ENCODE peak calls at places on chromosome 19, in six cellular contexts. D is A549, B is K562, U is GM12878, F is HepG2, K is endothelial cell of umbilical vein. W is an unnamed sample.

GRCh38 chr19:19550454-19550842 is 12.4 kb downstream of the CILP2 start:
- DNase-seq in D (no peak), B (no peak), K (no peak), F (no peak), U (no peak), W (no peak)

GRCh38 chr19:46815833-46816627 is 27.6 kb upstream of the SLC1A5 start:
- DNase-seq in D (no peak), B (no peak), U (no peak), K (no peak), F (peak), W (no peak)

GRCh38 chr19:36939153-36939552 is 23.0 kb downstream of the ZNF568 start:
- DNase-seq in F (no peak), B (no peak), K (no peak), U (no peak), D (no peak), W (peak)

GRCh38 chr19:1262687-1263123 is 6.4 kb upstream of the CIRBP start:
- DNase-seq in F (no peak), U (no peak), D (no peak), K (no peak), B (no peak), W (no peak)

GRCh38 chr19:42919757-42920079 is 2.0 kb upstream of the PSG6 start:
- DNase-seq in D (peak), U (no peak), F (no peak), B (no peak), K (no peak), W (no peak)

GRCh38 chr19:33819875-33820781 is 23.5 kb downstream of the KCTD15 start:
- DNase-seq in F (peak), B (peak), U (no peak), K (peak), D (peak), W (peak)

GRCh38 chr19:6318772-6319171 is 14.6 kb downstream of the ACER1 start:
- DNase-seq in K (no peak), U (no peak), B (no peak), F (no peak), D (no peak), W (no peak)

GRCh38 chr19:33688657-33688992 is 66.9 kb downstream of the CHST8 start:
- DNase-seq in B (no peak), K (no peak), F (no peak), U (no peak), D (no peak), W (no peak)

GRCh38 chr19:35040826-35041547 is 534 bp upstream of the HPN start:
- DNase-seq in K (peak), B (peak), D (no peak), F (peak), U (no peak), W (no peak)

GRCh38 chr19:18153555-18154134 is 682 bp downstream of the PIK3R2 start:
- DNase-seq in F (no peak), K (no peak), D (no peak), B (peak), U (no peak), W (peak)

GRCh38 chr19:1211494-1212234 is 6.1 kb downstream of the STK11 start:
- DNase-seq in B (no peak), F (no peak), K (no peak), U (no peak), D (peak), W (no peak)

GRCh38 chr19:33740811-33741396 is 55.8 kb upstream of the KCTD15 start:
- DNase-seq in U (no peak), B (peak), F (peak), K (peak), D (peak), W (peak)

GRCh38 chr19:30136591-30136990 is 194.6 kb downstream of the URI1 start:
- DNase-seq in D (no peak), K (no peak), U (no peak), B (no peak), F (no peak), W (no peak)

GRCh38 chr19:18863843-18864362 is 32.1 kb downstream of the CERS1 start:
- DNase-seq in F (no peak), K (no peak), D (no peak), B (no peak), U (no peak), W (no peak)

GRCh38 chr19:36605101-36605838 is at the start of gene ZNF382:
- DNase-seq in B (no peak), D (no peak), U (peak), F (peak), K (peak), W (peak)

GRCh38 chr19:51142119-51142518 is at the start of gene SIGLEC7:
- DNase-seq in D (no peak), F (no peak), B (no peak), K (no peak), U (no peak), W (peak)

GRCh38 chr19:52987221-52987620 is 24.5 kb upstream of the ZNF816 start:
- DNase-seq in B (no peak), K (no peak), U (no peak), F (no peak), D (no peak), W (no peak)

GRCh38 chr19:21856751-21857150 is 20.8 kb upstream of the ZNF43 start:
- DNase-seq in F (no peak), D (no peak), K (no peak), B (no peak), U (no peak), W (no peak)

GRCh38 chr19:40908981-40909380 is 26.9 kb upstream of the CYP2A7 start:
- DNase-seq in B (no peak), K (peak), F (no peak), U (no peak), D (no peak), W (peak)

GRCh38 chr19:16315825-16316505 is 8.7 kb upstream of the KLF2 start:
- DNase-seq in B (peak), U (no peak), K (no peak), F (no peak), D (no peak), W (peak)

GRCh38 chr19:17101686-17102628 is 26.4 kb downstream of the MYO9B start:
- DNase-seq in D (no peak), F (no peak), U (no peak), K (no peak), B (no peak), W (no peak)

GRCh38 chr19:50486823-50487515 is 10.3 kb upstream of the GARIN5A start:
- DNase-seq in B (peak), U (no peak), F (peak), D (peak), K (peak), W (peak)

GRCh38 chr19:18456974-18457373 is 19.0 kb upstream of the ISYNA1 start:
- DNase-seq in K (no peak), F (no peak), D (no peak), B (no peak), U (no peak), W (no peak)

GRCh38 chr19:51108805-51109146 is 567 bp upstream of the CTU1 start:
- DNase-seq in K (no peak), B (no peak), F (no peak), D (no peak), U (no peak), W (no peak)

GRCh38 chr19:51295382-51296126 is 15.9 kb upstream of the IGLON5 start:
- DNase-seq in D (no peak), B (no peak), U (no peak), K (no peak), F (no peak), W (no peak)

GRCh38 chr19:51016798-51017683 is 2.5 kb downstream of the KLK10 start:
- DNase-seq in D (peak), U (no peak), F (peak), K (peak), B (peak), W (peak)

DNA sequence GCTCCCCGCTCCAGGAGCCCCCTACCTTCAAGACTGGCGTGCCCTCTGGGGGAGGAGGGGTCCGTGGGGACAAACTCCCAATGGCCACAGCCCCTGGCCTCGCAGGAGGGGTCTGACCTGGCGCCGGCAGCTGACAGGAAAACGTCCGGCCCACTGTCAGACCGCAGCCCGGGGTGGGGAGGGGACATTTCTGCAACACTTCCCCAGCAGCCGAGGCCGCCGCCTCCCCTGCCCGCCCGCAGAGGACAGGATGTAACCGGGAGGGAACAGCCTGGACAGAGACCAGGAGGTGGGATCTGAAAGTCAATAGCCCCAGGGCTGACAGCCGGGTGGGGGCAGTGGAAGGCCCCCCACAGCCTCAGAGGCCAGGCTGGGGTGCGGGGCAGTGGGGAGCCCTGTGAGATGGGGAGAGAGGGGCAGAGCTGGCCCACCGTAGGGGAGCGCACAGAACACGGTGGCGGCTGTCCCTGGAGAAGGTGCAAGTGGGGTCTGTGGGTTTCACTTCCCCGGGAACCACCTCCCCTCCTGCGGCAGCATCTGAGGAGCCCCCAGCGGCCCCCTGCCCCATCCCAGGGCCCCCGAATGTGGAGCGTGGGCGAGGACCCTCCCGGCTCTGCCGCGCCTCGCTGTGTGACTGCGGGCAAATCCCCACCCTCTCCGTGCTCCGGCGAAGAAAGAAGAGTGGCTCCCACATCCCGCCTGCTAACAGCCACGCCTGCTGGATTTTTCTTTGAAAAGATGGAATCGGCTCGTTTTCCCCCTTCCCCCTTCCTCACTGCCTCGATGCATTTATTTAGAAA is at the start of gene PEAK3:
- DNase-seq in D (no peak), U (no peak), F (no peak), K (peak), B (peak), W (peak)
- TF ChIP-seq MYC in D (no peak), U (no peak), F (no peak), K (no peak), B (no peak), W (no peak)

GRCh38 chr19:12513531-12514061 is 29.0 kb upstream of the ZNF709 start:
- DNase-seq in K (no peak), U (no peak), D (no peak), F (no peak), B (no peak), W (no peak)
- TF ChIP-seq CTCF in K (no peak), U (no peak), D (no peak), F (no peak), B (no peak), W (no peak)

GRCh38 chr19:48400018-48400742 is 6.7 kb downstream of the GRIN2D start:
- DNase-seq in U (no peak), B (peak), K (peak), D (peak), F (peak), W (peak)
- TF ChIP-seq MYC in U (no peak), B (no peak), K (no peak), D (no peak), F (no peak), W (no peak)

DNA sequence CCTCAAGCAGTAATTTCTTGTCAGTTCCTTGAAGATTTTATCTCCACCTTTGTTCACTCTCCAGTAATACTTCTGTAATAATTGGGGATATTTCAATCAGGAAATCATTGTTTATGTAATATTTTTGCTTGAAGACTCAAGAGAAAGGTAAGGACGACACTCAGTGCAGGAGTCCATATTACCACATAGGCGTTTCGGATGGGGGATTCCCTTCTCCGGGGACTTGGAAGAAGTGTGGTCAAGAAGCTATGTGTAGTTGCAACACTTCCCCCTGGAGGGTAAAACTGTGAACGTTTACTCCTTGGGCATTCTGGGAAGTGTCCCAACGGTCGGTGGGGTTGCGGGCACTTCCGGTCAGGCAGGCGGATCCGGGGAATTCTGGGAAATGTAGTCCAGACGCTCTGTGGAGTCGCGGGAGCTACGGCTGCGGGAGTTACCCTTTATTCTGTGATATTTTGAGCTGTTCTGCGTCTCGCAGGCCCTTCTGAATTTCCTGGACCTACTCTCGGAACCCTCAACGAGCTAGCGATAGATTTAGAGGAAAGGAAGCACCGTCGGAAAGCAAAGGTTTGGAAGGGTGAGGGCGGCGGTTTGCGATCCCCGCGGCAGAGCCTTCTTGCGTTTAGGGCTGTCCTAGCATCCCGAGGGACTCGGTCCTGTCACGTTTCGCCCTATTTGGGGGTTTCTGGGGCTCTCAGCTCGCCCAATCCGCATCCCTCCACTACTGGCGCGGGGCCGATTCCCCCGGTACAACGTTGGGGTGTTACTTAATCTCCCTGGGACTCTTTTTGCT is at the start of gene ZNF221:
- DNase-seq in U (peak), D (peak), F (peak), B (peak), K (peak), W (peak)
- TF ChIP-seq CTCF in U (peak), D (peak), F (peak), B (peak), K (peak), W (no peak)

GRCh38 chr19:38851622-38852230 is 1.9 kb upstream of the HNRNPL start:
- DNase-seq in D (peak), F (peak), U (no peak), B (peak), K (peak), W (peak)

GRCh38 chr19:38849746-38850230 is at the start of gene HNRNPL:
- DNase-seq in B (peak), D (no peak), K (no peak), U (no peak), F (no peak), W (no peak)

GRCh38 chr19:38852231-38853044 is 2.7 kb upstream of the HNRNPL start:
- DNase-seq in D (peak), B (peak), K (peak), F (no peak), U (no peak), W (peak)

GRCh38 chr19:38850231-38850975 is 617 bp upstream of the HNRNPL start:
- DNase-seq in B (peak), D (peak), K (peak), U (peak), F (peak), W (peak)

GRCh38 chr19:38850976-38851621 is 1.3 kb upstream of the HNRNPL start:
- DNase-seq in K (peak), B (peak), D (no peak), U (no peak), F (no peak), W (no peak)
- TF ChIP-seq MYC in K (no peak), B (no peak), D (no peak), U (no peak), F (no peak), W (no peak)

DNA sequence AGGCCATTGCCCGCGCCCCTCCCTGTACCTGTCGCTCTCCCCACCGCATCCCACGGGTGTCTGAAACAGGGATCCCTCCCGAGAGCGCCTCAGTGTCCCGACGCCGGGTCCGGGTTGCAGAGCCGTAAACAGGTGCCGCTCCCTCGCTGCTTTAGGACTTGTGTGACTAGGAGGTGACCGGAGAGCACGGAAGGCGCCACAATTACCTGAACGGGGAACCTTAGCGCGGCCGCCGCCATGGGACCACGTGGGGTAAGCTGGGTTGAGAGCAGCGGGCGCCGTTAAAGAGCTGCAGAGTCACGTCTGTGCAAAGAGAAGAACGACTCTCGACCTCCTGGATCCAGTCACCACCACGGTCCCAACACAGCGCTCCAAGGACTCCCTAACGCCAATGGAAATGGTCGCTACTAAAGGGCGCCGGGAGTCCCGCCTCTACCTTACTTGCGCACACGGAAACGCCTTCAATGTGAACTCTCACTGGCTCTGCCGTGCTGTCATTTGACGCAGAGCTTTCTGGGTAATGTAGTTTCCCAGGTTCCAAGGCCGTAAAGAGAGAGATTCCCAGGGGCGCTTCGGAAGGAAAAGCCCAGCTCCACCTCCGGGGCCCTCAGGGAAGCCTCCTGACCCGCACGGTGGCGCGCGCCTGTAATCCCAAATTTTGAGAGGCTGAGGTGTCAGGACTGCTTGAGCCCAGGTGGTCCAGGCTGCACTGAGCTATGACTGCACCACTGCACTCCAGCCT is at the start of gene ZNF552:
- DNase-seq in K (peak), D (peak), U (peak), F (peak), B (peak), W (peak)
- TF ChIP-seq CTCF in K (no peak), D (no peak), U (no peak), F (peak), B (no peak), W (no peak)

DNA sequence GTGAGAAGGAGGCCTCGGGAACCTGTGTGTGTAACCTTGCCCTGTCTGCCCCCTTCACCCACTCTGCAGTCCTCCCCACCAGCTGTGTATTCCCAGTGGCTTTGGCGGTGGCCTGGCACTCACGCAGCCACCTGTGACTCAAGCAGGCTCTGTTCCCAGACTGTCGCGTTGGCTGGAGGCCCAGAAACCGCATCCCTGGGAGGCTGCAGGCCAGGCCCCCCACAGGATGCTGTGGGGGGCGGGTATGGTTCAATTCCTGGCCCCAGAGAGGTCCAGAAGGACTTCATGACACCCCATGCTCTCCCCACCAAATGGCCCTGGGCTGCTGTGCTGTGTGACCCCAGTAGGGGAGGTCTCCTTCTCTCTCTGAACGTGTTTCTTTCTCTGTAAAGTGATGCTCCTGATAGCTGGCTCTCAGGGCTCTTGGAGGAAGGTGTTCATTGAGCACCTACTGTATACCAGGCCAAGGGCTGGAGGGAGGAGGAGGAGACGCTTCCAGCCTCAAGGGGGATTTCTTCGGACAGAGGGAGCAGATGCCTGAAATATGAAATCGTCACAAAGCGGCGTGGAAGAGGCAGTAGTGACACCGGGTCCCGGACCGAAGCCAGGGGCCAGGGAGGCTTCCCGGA is 1.9 kb upstream of the LINGO3 start:
- DNase-seq in D (peak), K (no peak), F (no peak), U (no peak), B (no peak), W (peak)
- TF ChIP-seq MYC in D (no peak), K (no peak), F (no peak), U (no peak), B (no peak), W (no peak)

GRCh38 chr19:5271145-5271544 is 69.5 kb downstream of the PTPRS start:
- DNase-seq in D (peak), B (peak), K (no peak), F (no peak), U (no peak), W (peak)
- TF ChIP-seq CTCF in D (no peak), B (peak), K (no peak), F (no peak), U (peak), W (no peak)

W was measured in NB4.